ENCODE peak calls at places on chromosomes 12 and 14, in four cellular contexts. N is left cardiac atrium, X is activated T-cell treated with anti-CD3 and anti-CD28 coated beads for 24 hours, I is globus pallidus. L is an unnamed sample.

GRCh38 chr12:111741235-111741812 is 25.4 kb upstream of the ALDH2 start:
- DNase-seq in N (no peak), I (no peak), X (no peak), L (no peak)

GRCh38 chr12:46380881-46381280 is 8.3 kb upstream of the SLC38A2 start:
- DNase-seq in X (no peak), I (peak; percentile 50), N (no peak), L (no peak)

GRCh38 chr12:54215990-54216579 is 27.3 kb upstream of the SMUG1 start:
- DNase-seq in N (peak; percentile 48), X (no peak), I (no peak), L (no peak)

GRCh38 chr12:6265038-6265405 is 45.5 kb upstream of the PLEKHG6 start:
- DNase-seq in X (no peak), N (no peak), I (no peak), L (no peak)

GRCh38 chr12:30695327-30696102 is at the start of gene IPO8:
- DNase-seq in X (peak; percentile 80), N (peak; percentile 96), I (peak; percentile 87), L (peak; percentile 90)

GRCh38 chr14:95691591-95691990 is 5.4 kb downstream of the TCL1B start:
- DNase-seq in I (no peak), N (no peak), X (no peak), L (no peak)

GRCh38 chr12:88662093-88662492 is 81.8 kb upstream of the KITLG start:
- DNase-seq in N (no peak), X (no peak), I (no peak), L (no peak)

GRCh38 chr12:22321018-22321605 is 13.4 kb downstream of the ST8SIA1 start:
- DNase-seq in X (no peak), I (no peak), N (no peak), L (no peak)

GRCh38 chr14:104731249-104731924 is 7.4 kb downstream of the ADSS1 start:
- DNase-seq in I (no peak), X (no peak), N (no peak), L (no peak)

GRCh38 chr12:62684586-62685295 is 218.1 kb downstream of the MON2 start:
- DNase-seq in N (peak; percentile 68), I (no peak), X (no peak), L (no peak)

GRCh38 chr12:108616941-108617858 is 16.5 kb downstream of the SELPLG start:
- DNase-seq in N (peak; percentile 46), I (peak; percentile 43), X (peak; percentile 75), L (peak; percentile 45)

GRCh38 chr12:111580119-111580425 is 19.0 kb downstream of the ATXN2 start:
- DNase-seq in I (no peak), N (no peak), X (no peak), L (no peak)

GRCh38 chr12:21129906-21130305 is 1.1 kb upstream of the SLCO1B1 start:
- DNase-seq in X (no peak), I (no peak), N (no peak), L (no peak)

GRCh38 chr14:98503086-98503815 is 768.7 kb downstream of the BCL11B start:
- DNase-seq in X (no peak), N (no peak), I (no peak), L (no peak)

GRCh38 chr14:60090864-60091519 is 731 bp upstream of the PCNX4 start:
- DNase-seq in N (peak; percentile 63), X (peak; percentile 7), I (peak; percentile 59), L (peak; percentile 71)

GRCh38 chr14:99169776-99170356 is 102.1 kb downstream of the BCL11B start:
- DNase-seq in N (no peak), X (no peak), I (no peak), L (no peak)

GRCh38 chr12:130121246-130122005 is 40.8 kb upstream of the FZD10 start:
- DNase-seq in N (no peak), X (no peak), I (no peak), L (no peak)

GRCh38 chr14:36078080-36078479 is 98.4 kb downstream of the PTCSC3 start:
- DNase-seq in X (no peak), N (no peak), I (no peak), L (no peak)

GRCh38 chr14:27995688-27996087 is 770.9 kb upstream of the FOXG1 start:
- DNase-seq in I (no peak), X (no peak), N (no peak), L (no peak)

GRCh38 chr14:30283822-30284446 is 275.0 kb upstream of the G2E3 start:
- DNase-seq in I (no peak), X (no peak), N (no peak), L (peak; percentile 12)

GRCh38 chr14:34104750-34105397 is 154.0 kb upstream of the EGLN3 start:
- DNase-seq in I (no peak), X (no peak), N (no peak), L (no peak)

GRCh38 chr12:27229367-27229766 is 14.7 kb upstream of the STK38L start:
- DNase-seq in N (no peak), X (no peak), I (no peak), L (peak; percentile 43)

GRCh38 chr12:43957732-43958131 is 121.9 kb downstream of the TMEM117 start:
- DNase-seq in X (no peak), I (peak; percentile 50), N (no peak), L (peak; percentile 82)

GRCh38 chr14:96582995-96583394 is 80.8 kb downstream of the PAPOLA start:
- DNase-seq in N (no peak), X (no peak), I (no peak), L (no peak)

GRCh38 chr14:90175631-90176030 is 80.7 kb upstream of the PSMC1 start:
- DNase-seq in X (no peak), I (no peak), N (no peak), L (no peak)

GRCh38 chr12:109139791-109140190 is 23.4 kb downstream of the ACACB start:
- DNase-seq in I (no peak), N (no peak), X (no peak), L (no peak)

GRCh38 chr14:33230016-33230415 is 291.3 kb downstream of the NPAS3 start:
- DNase-seq in X (no peak), N (no peak), I (no peak), L (no peak)

GRCh38 chr12:65306603-65307501 is 28.4 kb downstream of the MSRB3 start:
- DNase-seq in X (no peak), I (no peak), N (peak; percentile 55), L (no peak)

GRCh38 chr14:77242752-77243151 is 28.3 kb downstream of the NGB start:
- DNase-seq in X (no peak), N (no peak), I (no peak), L (no peak)

GRCh38 chr14:33475623-33476022 is 475.3 kb downstream of the EGLN3 start:
- DNase-seq in X (no peak), I (peak; percentile 85), N (peak; percentile 21), L (peak; percentile 90)

GRCh38 chr12:98736352-98737326 is 91.5 kb downstream of the APAF1 start:
- DNase-seq in N (no peak), I (no peak), X (no peak), L (peak; percentile 65)

GRCh38 chr14:75070383-75070782 is 942 bp downstream of the ZC2HC1C start:
- DNase-seq in I (no peak), N (no peak), X (no peak), L (no peak)

GRCh38 chr12:53046655-53047220 is 3.1 kb upstream of the TNS2 start:
- DNase-seq in I (peak; percentile 92), N (peak; percentile 92), X (peak; percentile 18), L (peak; percentile 90)

GRCh38 chr12:127489055-127489454 is 777.9 kb upstream of the TMEM132C start:
- DNase-seq in I (no peak), X (no peak), N (no peak), L (no peak)

GRCh38 chr12:116434155-116435065 is 124.8 kb upstream of the MAP1LC3B2 start:
- DNase-seq in I (no peak), X (no peak), N (peak; percentile 88), L (no peak)